ENCODE peak calls at places on chromosomes 7 and 10, in eight cellular contexts. One of them, this sample, is unnamed.

GRCh38 chr10:48507933-48508830 is 96.7 kb downstream of the ARHGAP22 start:
- DNase-seq in T-helper 1 cell: no peak
- DNase-seq in skeletal muscle cell: no peak
- DNase-seq in fibroblast of mammary gland: peak
- DNase-seq in A549: no peak
- DNase-seq in IMR-90: no peak
- DNase-seq in EL: peak
- DNase-seq in COR-L47: no peak
- DNase-seq in this sample: no peak

GRCh38 chr10:78700816-78701520 is 367.8 kb upstream of the ZMIZ1 start:
- DNase-seq in T-helper 1 cell: no peak
- DNase-seq in skeletal muscle cell: no peak
- DNase-seq in fibroblast of mammary gland: no peak
- DNase-seq in A549: no peak
- DNase-seq in IMR-90: peak
- DNase-seq in EL: no peak
- DNase-seq in COR-L47: no peak
- DNase-seq in this sample: no peak

GRCh38 chr10:124306922-124307371 is 111.8 kb downstream of the OAT start:
- DNase-seq in T-helper 1 cell: no peak
- DNase-seq in skeletal muscle cell: no peak
- DNase-seq in fibroblast of mammary gland: peak
- DNase-seq in A549: no peak
- DNase-seq in IMR-90: no peak
- DNase-seq in EL: peak
- DNase-seq in COR-L47: no peak
- DNase-seq in this sample: no peak

GRCh38 chr10:84397735-84398144 is 69.4 kb downstream of the CCSER2 start:
- DNase-seq in T-helper 1 cell: no peak
- DNase-seq in skeletal muscle cell: no peak
- DNase-seq in fibroblast of mammary gland: no peak
- DNase-seq in A549: no peak
- DNase-seq in IMR-90: no peak
- DNase-seq in EL: no peak
- DNase-seq in COR-L47: peak
- DNase-seq in this sample: no peak

GRCh38 chr7:107206706-107207105 is 37.9 kb downstream of the HBP1 start:
- DNase-seq in T-helper 1 cell: no peak
- DNase-seq in skeletal muscle cell: no peak
- DNase-seq in fibroblast of mammary gland: no peak
- DNase-seq in A549: no peak
- DNase-seq in IMR-90: no peak
- DNase-seq in EL: no peak
- DNase-seq in COR-L47: no peak
- DNase-seq in this sample: no peak

GRCh38 chr10:122445469-122445868 is 9.0 kb upstream of the ARMS2 start:
- DNase-seq in T-helper 1 cell: no peak
- DNase-seq in skeletal muscle cell: no peak
- DNase-seq in fibroblast of mammary gland: no peak
- DNase-seq in A549: no peak
- DNase-seq in IMR-90: peak
- DNase-seq in EL: no peak
- DNase-seq in COR-L47: no peak
- DNase-seq in this sample: no peak

GRCh38 chr10:3978762-3979161 is 193.8 kb upstream of the KLF6 start:
- DNase-seq in T-helper 1 cell: no peak
- DNase-seq in skeletal muscle cell: no peak
- DNase-seq in fibroblast of mammary gland: peak
- DNase-seq in A549: no peak
- DNase-seq in IMR-90: no peak
- DNase-seq in EL: no peak
- DNase-seq in COR-L47: no peak
- DNase-seq in this sample: no peak

GRCh38 chr7:153061913-153062528 is 302.5 kb downstream of the ACTR3B start:
- DNase-seq in T-helper 1 cell: no peak
- DNase-seq in skeletal muscle cell: no peak
- DNase-seq in fibroblast of mammary gland: no peak
- DNase-seq in A549: no peak
- DNase-seq in IMR-90: no peak
- DNase-seq in EL: no peak
- DNase-seq in COR-L47: no peak
- DNase-seq in this sample: no peak

GRCh38 chr7:30556854-30557644 is 37.6 kb upstream of the GARS1 start:
- DNase-seq in T-helper 1 cell: no peak
- DNase-seq in skeletal muscle cell: no peak
- DNase-seq in fibroblast of mammary gland: peak
- DNase-seq in A549: no peak
- DNase-seq in IMR-90: peak
- DNase-seq in EL: no peak
- DNase-seq in COR-L47: peak
- DNase-seq in this sample: no peak

GRCh38 chr7:134434701-134435100 is 24.2 kb downstream of the AKR1B1 start:
- DNase-seq in T-helper 1 cell: no peak
- DNase-seq in skeletal muscle cell: no peak
- DNase-seq in fibroblast of mammary gland: no peak
- DNase-seq in A549: no peak
- DNase-seq in IMR-90: no peak
- DNase-seq in EL: no peak
- DNase-seq in COR-L47: no peak
- DNase-seq in this sample: no peak

GRCh38 chr10:29874604-29875269 is 184.6 kb downstream of the JCAD start:
- DNase-seq in T-helper 1 cell: no peak
- DNase-seq in skeletal muscle cell: no peak
- DNase-seq in fibroblast of mammary gland: no peak
- DNase-seq in A549: no peak
- DNase-seq in IMR-90: no peak
- DNase-seq in EL: no peak
- DNase-seq in COR-L47: no peak
- DNase-seq in this sample: no peak

GRCh38 chr10:25556457-25556856 is 377.6 kb upstream of the MYO3A start:
- DNase-seq in T-helper 1 cell: no peak
- DNase-seq in skeletal muscle cell: peak
- DNase-seq in fibroblast of mammary gland: peak
- DNase-seq in A549: no peak
- DNase-seq in IMR-90: peak
- DNase-seq in EL: peak
- DNase-seq in COR-L47: no peak
- DNase-seq in this sample: no peak

GRCh38 chr7:102165136-102165535 is 121.5 kb upstream of the SH2B2 start:
- DNase-seq in T-helper 1 cell: no peak
- DNase-seq in skeletal muscle cell: no peak
- DNase-seq in fibroblast of mammary gland: peak
- DNase-seq in A549: no peak
- DNase-seq in IMR-90: no peak
- DNase-seq in EL: no peak
- DNase-seq in COR-L47: no peak
- DNase-seq in this sample: no peak

GRCh38 chr10:13316635-13317311 is 16.9 kb upstream of the PHYH start:
- DNase-seq in T-helper 1 cell: no peak
- DNase-seq in skeletal muscle cell: no peak
- DNase-seq in fibroblast of mammary gland: no peak
- DNase-seq in A549: no peak
- DNase-seq in IMR-90: no peak
- DNase-seq in EL: no peak
- DNase-seq in COR-L47: no peak
- DNase-seq in this sample: no peak

This sample was measured in T follicular helper cell.